ENCODE peak calls at places on chromosomes 4 and X, in seven cellular contexts. Y, K, M, W, U, J and P are unnamed samples.

GRCh38 chr4:45741897-45742296 is 382.0 kb downstream of the GABRG1 start:
- DNase-seq in W (no peak), Y (no peak), K (peak), M (no peak), U (no peak), J (no peak), P (no peak)

GRCh38 chrX:9429767-9430166 is 35.1 kb upstream of the TBL1X start:
- DNase-seq in K (no peak), U (no peak), J (no peak), M (no peak), Y (no peak), W (no peak), P (no peak)

GRCh38 chr4:100118213-100118612 is 72.1 kb downstream of the DDIT4L start:
- DNase-seq in K (no peak), J (no peak), U (no peak), M (peak), Y (no peak), W (no peak), P (no peak)

GRCh38 chr4:99447079-99447478 is 11.9 kb upstream of the ADH7 start:
- DNase-seq in J (no peak), M (peak), K (peak), Y (no peak), U (no peak), W (peak), P (no peak)

GRCh38 chr4:98626350-98626749 is 32.1 kb downstream of the TSPAN5 start:
- DNase-seq in Y (no peak), J (peak), U (no peak), M (peak), K (no peak), W (peak), P (no peak)

GRCh38 chr4:121277194-121278105 is 103.4 kb downstream of the QRFPR start:
- DNase-seq in J (no peak), U (no peak), Y (no peak), M (peak), K (peak), W (no peak), P (no peak)

GRCh38 chr4:68373513-68373912 is 23.6 kb upstream of the YTHDC1 start:
- DNase-seq in W (no peak), K (peak), M (peak), U (peak), J (no peak), Y (peak), P (no peak)

GRCh38 chr4:118282692-118283091 is 70.1 kb downstream of the PRSS12 start:
- DNase-seq in M (peak), Y (no peak), K (no peak), J (no peak), U (no peak), W (no peak), P (no peak)

GRCh38 chrX:16838202-16839066 is 31.7 kb downstream of the RBBP7 start:
- DNase-seq in M (peak), U (no peak), Y (no peak), J (no peak), K (no peak), W (peak), P (no peak)

GRCh38 chr4:113979157-113979972 is at the start of gene ARSJ:
- DNase-seq in M (peak), Y (peak), K (peak), W (peak), J (peak), U (peak), P (no peak)

GRCh38 chr4:15521442-15522039 is 51.9 kb downstream of the CC2D2A start:
- DNase-seq in W (no peak), U (no peak), M (no peak), Y (no peak), J (no peak), K (no peak), P (no peak)

GRCh38 chrX:153582896-153583295 is 16.0 kb downstream of the CCNQ start:
- DNase-seq in W (peak), J (no peak), M (peak), K (no peak), Y (peak), U (peak), P (no peak)

GRCh38 chr4:124948976-124949597 is 236.6 kb upstream of the ANKRD50 start:
- DNase-seq in M (peak), K (no peak), J (no peak), U (no peak), Y (no peak), W (no peak), P (no peak)

GRCh38 chr4:188959424-188959823 is 820.2 kb downstream of the TRIML1 start:
- DNase-seq in J (no peak), Y (no peak), W (no peak), K (no peak), U (no peak), M (no peak), P (no peak)

GRCh38 chrX:49043220-49043986 is at the start of gene TFE3:
- DNase-seq in W (peak), J (peak), U (peak), M (peak), Y (peak), K (peak), P (peak)

GRCh38 chrX:49040376-49040955 is 2.7 kb downstream of the TFE3 start:
- DNase-seq in W (no peak), M (peak), K (peak), Y (no peak), U (no peak), J (no peak), P (no peak)

GRCh38 chrX:49041683-49042529 is 1.3 kb downstream of the TFE3 start:
- DNase-seq in K (peak), W (no peak), Y (no peak), M (peak), J (no peak), U (no peak), P (no peak)

GRCh38 chrX:49042581-49043219 is 457 bp downstream of the TFE3 start:
- DNase-seq in K (no peak), Y (no peak), J (no peak), W (no peak), U (no peak), M (peak), P (peak)

DNA sequence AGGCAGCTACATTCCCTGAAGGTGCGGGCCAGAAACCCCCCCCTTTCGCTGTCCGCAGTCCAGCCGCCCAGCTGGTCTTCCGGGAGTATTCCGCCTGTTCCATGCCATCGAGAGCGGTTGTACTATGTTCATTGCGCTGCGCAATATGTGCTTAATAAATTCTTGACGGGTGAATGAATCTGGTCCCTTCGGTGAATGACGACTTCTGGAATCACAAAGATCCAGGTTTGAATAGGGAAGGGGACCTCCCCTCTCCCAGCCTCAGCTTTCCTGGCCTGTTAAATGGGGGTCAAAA is 777 bp upstream of the TFE3 start:
- DNase-seq in J (no peak), W (no peak), U (no peak), M (no peak), Y (no peak), K (no peak), P (no peak)
- TF ChIP-seq CTCF in J (no peak), W (no peak), U (no peak), M (no peak), Y (no peak), K (no peak), P (peak)

GRCh38 chrX:66731398-66731797 is 92.5 kb upstream of the EDA2R start:
- DNase-seq in U (no peak), K (peak), W (no peak), M (peak), Y (peak), J (peak), P (no peak)
- TF ChIP-seq CTCF in U (peak), K (peak), W (peak), M (peak), Y (peak), J (no peak), P (peak)

DNA sequence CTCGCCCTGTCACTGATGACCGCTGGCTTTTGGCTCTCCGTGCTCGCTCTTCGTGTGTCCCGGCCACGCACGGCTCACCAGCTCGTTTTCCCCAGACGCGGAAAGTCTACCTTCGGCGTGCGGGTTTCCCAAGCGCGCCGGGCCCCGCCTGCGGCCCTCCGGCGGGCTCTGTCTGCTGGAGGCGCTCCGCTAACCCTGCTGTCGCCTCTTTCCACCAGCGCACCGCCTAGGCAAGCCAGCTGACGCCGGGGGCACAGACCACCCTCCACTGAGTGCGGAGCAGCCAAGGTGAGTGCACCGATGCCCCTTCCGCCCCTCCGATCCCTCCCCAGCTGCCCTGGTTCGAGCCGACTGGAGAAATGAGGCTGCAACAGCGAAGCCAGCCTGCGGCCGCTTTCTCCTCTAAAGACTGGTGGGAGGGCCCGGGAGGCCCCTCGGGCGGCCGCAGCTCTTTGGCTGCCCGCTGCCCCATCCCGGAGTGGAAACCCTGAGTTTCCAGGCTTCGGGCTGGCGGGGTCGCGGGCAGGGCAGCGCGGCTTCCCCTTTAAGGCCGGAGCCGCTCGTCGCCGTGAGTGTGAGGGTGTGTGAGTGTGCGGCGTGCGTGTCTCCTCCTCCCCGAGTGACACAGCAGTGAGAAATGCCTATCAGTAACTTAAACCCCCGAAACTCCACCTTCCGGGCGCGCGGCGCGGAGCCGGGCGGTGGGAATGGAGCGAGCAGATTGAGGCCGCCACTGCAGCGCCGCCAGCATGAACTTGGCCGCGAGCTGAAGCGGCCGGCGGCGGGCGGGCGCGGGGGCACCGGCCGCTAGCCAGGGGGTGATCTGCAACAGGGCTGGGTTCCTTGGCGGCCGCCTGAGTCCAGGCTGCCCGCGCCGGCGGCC is at the start of gene MAMLD1:
- DNase-seq in M (peak), U (peak), J (no peak), W (no peak), Y (peak), K (peak), P (peak)
- TF ChIP-seq CTCF in M (peak), U (no peak), J (peak), W (no peak), Y (no peak), K (no peak), P (peak)

GRCh38 chr4:48554606-48555005 is 64.6 kb downstream of the ZAR1 start:
- DNase-seq in M (no peak), Y (no peak), K (peak), W (no peak), J (no peak), U (no peak), P (no peak)

GRCh38 chr4:48553720-48554119 is 63.7 kb downstream of the ZAR1 start:
- DNase-seq in M (no peak), W (no peak), U (no peak), Y (no peak), K (no peak), J (no peak), P (no peak)

GRCh38 chr4:48558026-48558425 is 68.0 kb downstream of the ZAR1 start:
- DNase-seq in K (no peak), Y (no peak), U (no peak), J (no peak), W (no peak), M (no peak), P (no peak)

GRCh38 chr4:48556268-48556667 is 66.2 kb downstream of the ZAR1 start:
- DNase-seq in U (no peak), M (no peak), Y (no peak), J (no peak), K (no peak), W (no peak), P (no peak)

DNA sequence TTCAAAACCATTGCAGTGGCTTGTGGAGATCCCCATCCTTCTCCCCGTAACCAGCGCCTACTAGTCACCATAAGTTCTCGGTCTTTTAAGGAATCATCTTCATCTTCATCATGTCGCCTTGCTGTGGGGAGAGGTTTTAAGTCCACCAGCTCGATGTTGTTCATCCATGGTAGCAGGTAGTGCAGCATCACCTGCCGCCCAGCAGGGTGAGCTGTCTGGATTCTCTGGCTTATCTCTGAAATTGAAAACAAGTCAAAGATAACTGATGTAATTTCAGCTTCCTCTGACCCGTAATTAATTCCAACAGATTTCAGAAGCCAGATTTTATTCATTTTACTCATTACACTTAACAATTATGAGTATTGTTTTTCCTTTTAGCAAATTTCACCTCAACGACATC is 67.4 kb downstream of the ZAR1 start:
- DNase-seq in W (no peak), M (peak), J (no peak), U (no peak), K (peak), Y (no peak), P (no peak)
- TF ChIP-seq CTCF in W (peak), M (peak), J (peak), U (peak), K (peak), Y (no peak), P (peak)

GRCh38 chr4:108743021-108743420 is 19.8 kb downstream of the ETNPPL start:
- DNase-seq in W (no peak), U (no peak), M (no peak), K (peak), J (no peak), Y (no peak), P (no peak)
- TF ChIP-seq CTCF in W (no peak), U (no peak), M (no peak), K (no peak), J (peak), Y (no peak), P (no peak)

DNA sequence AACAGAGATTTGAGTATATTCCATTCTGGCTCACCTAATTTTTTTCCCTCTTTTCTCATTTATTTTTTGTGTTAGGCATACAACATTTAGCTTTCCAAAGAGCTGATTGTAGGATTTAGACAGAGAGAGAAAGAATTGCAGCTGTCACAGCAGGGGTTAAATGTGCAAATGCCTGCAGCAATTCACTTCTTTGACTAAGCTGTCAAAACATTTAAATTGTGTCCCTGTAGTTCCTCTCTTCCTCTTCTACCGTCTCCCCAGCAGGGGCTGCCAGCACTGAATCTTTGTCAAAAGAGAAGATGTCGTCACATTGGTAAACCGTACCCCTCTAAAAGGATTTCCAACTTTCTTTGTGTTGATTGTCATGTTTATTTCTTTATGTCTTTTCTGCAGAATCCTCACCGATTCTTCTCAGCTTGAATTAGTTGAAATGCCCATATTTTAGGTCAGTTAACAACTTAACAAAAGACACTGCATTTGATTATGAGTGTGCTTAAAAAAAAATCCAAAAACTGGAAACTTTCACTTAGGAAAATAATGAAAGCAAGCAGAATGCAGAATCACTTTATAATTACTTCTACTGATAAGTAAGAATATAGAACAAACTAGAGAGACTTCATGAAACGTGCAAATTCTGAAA is 111.1 kb upstream of the PTPN13 start:
- DNase-seq in K (peak), W (no peak), Y (no peak), J (no peak), U (peak), M (no peak), P (no peak)
- TF ChIP-seq CTCF in K (peak), W (peak), Y (no peak), J (no peak), U (peak), M (peak), P (peak)

DNA sequence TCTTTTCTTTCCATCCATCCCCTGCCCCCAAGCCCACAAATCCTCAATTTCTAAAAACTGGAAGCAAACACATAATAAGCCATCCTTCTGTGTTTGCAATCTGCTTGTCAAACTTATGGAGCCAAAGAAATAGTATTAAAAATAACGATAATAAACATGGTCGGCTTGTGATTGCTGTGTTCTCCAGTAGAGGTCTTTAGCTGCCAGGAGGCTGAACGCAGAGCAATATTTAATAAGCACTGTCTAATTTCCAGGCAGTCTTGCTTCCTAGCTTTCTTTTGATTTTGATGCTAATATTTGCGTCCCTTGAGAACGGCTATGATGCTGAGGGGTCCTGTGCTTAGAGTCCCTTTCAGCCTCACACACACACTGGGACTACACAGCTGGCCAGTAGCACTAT is 3.2 kb upstream of the HELT start:
- DNase-seq in Y (no peak), W (no peak), M (no peak), K (no peak), U (no peak), J (no peak), P (no peak)
- TF ChIP-seq CTCF in Y (no peak), W (peak), M (no peak), K (peak), U (no peak), J (no peak), P (peak)

DNA sequence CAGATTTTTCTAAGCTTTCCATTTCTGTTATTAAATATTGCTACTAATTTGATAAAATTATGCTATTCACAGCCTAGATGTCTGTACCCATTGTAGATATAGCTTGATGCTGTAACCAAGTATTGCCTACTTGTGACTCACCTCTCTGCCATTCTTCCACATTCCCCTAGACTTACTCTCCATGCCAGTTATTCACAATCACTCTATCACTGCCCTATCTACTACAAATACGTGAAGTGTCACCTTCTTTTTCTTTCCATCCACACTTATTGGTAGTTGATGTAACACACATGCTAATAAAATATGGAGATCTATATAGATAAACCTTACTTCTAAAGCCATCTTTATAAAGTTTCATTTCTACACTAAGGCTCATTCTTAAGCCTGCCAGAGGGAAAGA is 179.4 kb upstream of the PACRGL start:
- DNase-seq in U (no peak), M (peak), W (peak), K (no peak), J (no peak), Y (no peak), P (no peak)
- TF ChIP-seq CTCF in U (no peak), M (no peak), W (no peak), K (no peak), J (no peak), Y (no peak), P (no peak)

DNA sequence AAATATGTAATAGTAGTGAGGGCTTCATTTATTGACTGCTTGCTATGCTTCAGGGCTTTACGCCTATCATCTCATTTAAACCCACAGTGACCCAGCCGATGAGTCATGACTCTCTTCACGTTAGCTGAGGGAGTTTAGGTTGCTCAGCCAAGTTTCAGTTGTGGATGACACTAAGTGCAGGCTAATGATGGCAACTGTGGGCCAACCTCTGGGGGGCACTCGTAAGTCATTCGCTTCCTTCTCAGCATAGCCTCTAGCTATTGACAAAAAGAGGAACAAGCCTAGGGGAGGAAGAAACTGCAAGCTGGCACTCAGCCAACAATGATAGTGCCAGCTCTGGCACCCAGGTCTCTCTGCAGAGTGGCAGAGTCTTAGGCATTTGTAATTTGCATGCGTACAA is 325.0 kb downstream of the ARHGAP10 start:
- DNase-seq in J (peak), U (no peak), K (peak), Y (peak), M (peak), W (no peak), P (no peak)
- TF ChIP-seq CTCF in J (no peak), U (no peak), K (peak), Y (peak), M (no peak), W (no peak), P (no peak)

GRCh38 chrX:22135994-22136684 is 104.0 kb downstream of the PHEX start:
- DNase-seq in U (no peak), M (peak), Y (peak), K (peak), W (no peak), J (no peak), P (no peak)
- TF ChIP-seq CTCF in U (peak), M (peak), Y (peak), K (peak), W (peak), J (peak), P (peak)